ENCODE peak calls at places on chromosomes 5 and 9, in ten cellular contexts. One of them, this sample, is unnamed. For H3K4me1, the result is how much of the 10 kb centered on the place peaks cover.

GRCh38 chr5:147483197-147483790 is 26.6 kb downstream of the DPYSL3 start:
- DNase-seq in neural progenitor cell: no peak
- DNase-seq in pancreas: no peak
- DNase-seq in A549: no peak
- DNase-seq in lower lobe of right lung: no peak
- DNase-seq in A673: no peak
- DNase-seq in cardiac muscle cell: no peak
- DNase-seq in mammary epithelial cell: no peak
- DNase-seq in ascending aorta: no peak
- DNase-seq in body of pancreas: no peak
- DNase-seq in this sample: no peak

GRCh38 chr9:74935008-74935407 is 17.7 kb downstream of the C9orf40 start:
- DNase-seq in cardiac muscle cell: no peak
- DNase-seq in pancreas: no peak
- DNase-seq in ascending aorta: no peak
- DNase-seq in neural progenitor cell: no peak
- DNase-seq in body of pancreas: no peak
- DNase-seq in lower lobe of right lung: no peak
- DNase-seq in A673: no peak
- DNase-seq in A549: no peak
- DNase-seq in mammary epithelial cell: peak
- DNase-seq in this sample: no peak

GRCh38 chr5:141476132-141476909 is 555 bp downstream of the PCDHGC3 start:
- DNase-seq in ascending aorta: no peak
- DNase-seq in neural progenitor cell: peak
- DNase-seq in lower lobe of right lung: peak
- DNase-seq in A673: peak
- DNase-seq in A549: peak
- DNase-seq in mammary epithelial cell: peak
- DNase-seq in body of pancreas: peak
- DNase-seq in pancreas: peak
- DNase-seq in cardiac muscle cell: peak
- DNase-seq in this sample: peak

GRCh38 chr5:172450861-172451695 is 3.2 kb downstream of the SH3PXD2B start:
- DNase-seq in pancreas: no peak
- DNase-seq in lower lobe of right lung: no peak
- DNase-seq in mammary epithelial cell: no peak
- DNase-seq in cardiac muscle cell: peak
- DNase-seq in ascending aorta: no peak
- DNase-seq in A549: peak
- DNase-seq in body of pancreas: no peak
- DNase-seq in A673: peak
- DNase-seq in neural progenitor cell: peak
- DNase-seq in this sample: no peak

GRCh38 chr5:131974956-131975726 is 29.7 kb upstream of the MEIKIN start:
- DNase-seq in neural progenitor cell: no peak
- DNase-seq in lower lobe of right lung: no peak
- DNase-seq in cardiac muscle cell: no peak
- DNase-seq in mammary epithelial cell: no peak
- DNase-seq in body of pancreas: no peak
- DNase-seq in A549: no peak
- DNase-seq in ascending aorta: no peak
- DNase-seq in A673: no peak
- DNase-seq in pancreas: no peak
- DNase-seq in this sample: no peak

GRCh38 chr5:178234753-178235599 is 2.4 kb upstream of the PHYKPL start:
- DNase-seq in lower lobe of right lung: peak
- DNase-seq in cardiac muscle cell: peak
- DNase-seq in mammary epithelial cell: peak
- DNase-seq in A549: peak
- DNase-seq in ascending aorta: no peak
- DNase-seq in A673: peak
- DNase-seq in neural progenitor cell: peak
- DNase-seq in pancreas: peak
- DNase-seq in body of pancreas: peak
- DNase-seq in this sample: peak

GRCh38 chr9:70601000-70601929 is 186.8 kb upstream of the KLF9 start:
- DNase-seq in A549: no peak
- DNase-seq in lower lobe of right lung: peak
- DNase-seq in pancreas: peak
- DNase-seq in neural progenitor cell: no peak
- DNase-seq in body of pancreas: peak
- DNase-seq in cardiac muscle cell: peak
- DNase-seq in A673: peak
- DNase-seq in mammary epithelial cell: peak
- DNase-seq in ascending aorta: peak
- DNase-seq in this sample: peak

GRCh38 chr9:137300607-137301085 is 1.4 kb downstream of the NRARP start:
- DNase-seq in lower lobe of right lung: no peak
- DNase-seq in A673: peak
- DNase-seq in A549: no peak
- DNase-seq in pancreas: peak
- DNase-seq in cardiac muscle cell: peak
- DNase-seq in body of pancreas: peak
- DNase-seq in mammary epithelial cell: no peak
- DNase-seq in ascending aorta: no peak
- DNase-seq in neural progenitor cell: peak
- DNase-seq in this sample: no peak

GRCh38 chr5:180114304-180115003 is 42.9 kb upstream of the RNF130 start:
- DNase-seq in cardiac muscle cell: no peak
- DNase-seq in lower lobe of right lung: no peak
- DNase-seq in A673: no peak
- DNase-seq in body of pancreas: no peak
- DNase-seq in A549: no peak
- DNase-seq in neural progenitor cell: no peak
- DNase-seq in ascending aorta: no peak
- DNase-seq in mammary epithelial cell: no peak
- DNase-seq in pancreas: no peak
- DNase-seq in this sample: no peak

GRCh38 chr5:73663860-73664240 is 37.9 kb downstream of the ARHGEF28 start:
- DNase-seq in body of pancreas: peak
- DNase-seq in mammary epithelial cell: no peak
- DNase-seq in ascending aorta: no peak
- DNase-seq in neural progenitor cell: no peak
- DNase-seq in cardiac muscle cell: no peak
- DNase-seq in pancreas: no peak
- DNase-seq in A549: no peak
- DNase-seq in A673: no peak
- DNase-seq in lower lobe of right lung: no peak
- DNase-seq in this sample: no peak

GRCh38 chr9:91420471-91421021 is 3.1 kb downstream of the NFIL3 start:
- DNase-seq in A549: no peak
- DNase-seq in mammary epithelial cell: no peak
- DNase-seq in A673: no peak
- DNase-seq in lower lobe of right lung: no peak
- DNase-seq in ascending aorta: no peak
- DNase-seq in body of pancreas: no peak
- DNase-seq in pancreas: no peak
- DNase-seq in neural progenitor cell: no peak
- DNase-seq in cardiac muscle cell: no peak
- DNase-seq in this sample: no peak

GRCh38 chr5:163506726-163507125 is 1.3 kb downstream of the MAT2B start:
- DNase-seq in pancreas: no peak
- DNase-seq in neural progenitor cell: no peak
- DNase-seq in A673: no peak
- DNase-seq in ascending aorta: no peak
- DNase-seq in mammary epithelial cell: peak
- DNase-seq in lower lobe of right lung: no peak
- DNase-seq in body of pancreas: no peak
- DNase-seq in cardiac muscle cell: no peak
- DNase-seq in A549: no peak
- DNase-seq in this sample: no peak

GRCh38 chr5:163505049-163505474 is 357 bp upstream of the MAT2B start:
- DNase-seq in pancreas: no peak
- DNase-seq in A549: no peak
- DNase-seq in body of pancreas: no peak
- DNase-seq in lower lobe of right lung: no peak
- DNase-seq in A673: no peak
- DNase-seq in neural progenitor cell: no peak
- DNase-seq in ascending aorta: no peak
- DNase-seq in mammary epithelial cell: no peak
- DNase-seq in cardiac muscle cell: no peak
- DNase-seq in this sample: no peak

GRCh38 chr5:163505475-163506457 is at the start of gene MAT2B:
- DNase-seq in A549: peak
- DNase-seq in body of pancreas: peak
- DNase-seq in mammary epithelial cell: peak
- DNase-seq in cardiac muscle cell: peak
- DNase-seq in A673: peak
- DNase-seq in pancreas: peak
- DNase-seq in ascending aorta: peak
- DNase-seq in neural progenitor cell: peak
- DNase-seq in lower lobe of right lung: peak
- DNase-seq in this sample: peak

GRCh38 chr5:163504091-163504931 is 1.1 kb upstream of the MAT2B start:
- DNase-seq in neural progenitor cell: peak
- DNase-seq in body of pancreas: peak
- DNase-seq in cardiac muscle cell: peak
- DNase-seq in ascending aorta: no peak
- DNase-seq in A549: no peak
- DNase-seq in A673: peak
- DNase-seq in mammary epithelial cell: peak
- DNase-seq in pancreas: no peak
- DNase-seq in lower lobe of right lung: peak
- DNase-seq in this sample: peak

GRCh38 chr5:163503106-163504090 is 2.0 kb upstream of the MAT2B start:
- DNase-seq in A549: peak
- DNase-seq in neural progenitor cell: peak
- DNase-seq in ascending aorta: no peak
- DNase-seq in A673: peak
- DNase-seq in mammary epithelial cell: peak
- DNase-seq in lower lobe of right lung: peak
- DNase-seq in cardiac muscle cell: peak
- DNase-seq in body of pancreas: peak
- DNase-seq in pancreas: peak
- DNase-seq in this sample: peak
- TF ChIP-seq CTCF in A549: peak
- TF ChIP-seq CTCF in neural progenitor cell: peak
- TF ChIP-seq CTCF in ascending aorta: peak
- TF ChIP-seq CTCF in A673: peak
- TF ChIP-seq CTCF in mammary epithelial cell: peak
- TF ChIP-seq CTCF in lower lobe of right lung: peak
- TF ChIP-seq CTCF in cardiac muscle cell: peak
- TF ChIP-seq CTCF in body of pancreas: no peak
- TF ChIP-seq CTCF in pancreas: no peak
- TF ChIP-seq CTCF in this sample: peak

GRCh38 chr5:78642701-78643100 is 5.9 kb downstream of the LHFPL2 start:
- DNase-seq in mammary epithelial cell: no peak
- DNase-seq in neural progenitor cell: no peak
- DNase-seq in cardiac muscle cell: no peak
- DNase-seq in pancreas: no peak
- DNase-seq in body of pancreas: no peak
- DNase-seq in ascending aorta: no peak
- DNase-seq in lower lobe of right lung: no peak
- DNase-seq in A673: no peak
- DNase-seq in A549: no peak
- DNase-seq in this sample: no peak

GRCh38 chr5:78644741-78645300 is 3.8 kb downstream of the LHFPL2 start:
- DNase-seq in ascending aorta: no peak
- DNase-seq in neural progenitor cell: no peak
- DNase-seq in lower lobe of right lung: no peak
- DNase-seq in mammary epithelial cell: no peak
- DNase-seq in A549: no peak
- DNase-seq in cardiac muscle cell: no peak
- DNase-seq in body of pancreas: no peak
- DNase-seq in pancreas: no peak
- DNase-seq in A673: no peak
- DNase-seq in this sample: no peak

GRCh38 chr5:78647411-78647818 is 1.2 kb downstream of the LHFPL2 start:
- DNase-seq in neural progenitor cell: peak
- DNase-seq in A673: peak
- DNase-seq in ascending aorta: no peak
- DNase-seq in A549: peak
- DNase-seq in cardiac muscle cell: peak
- DNase-seq in mammary epithelial cell: peak
- DNase-seq in lower lobe of right lung: no peak
- DNase-seq in pancreas: peak
- DNase-seq in body of pancreas: peak
- DNase-seq in this sample: no peak

GRCh38 chr5:78641060-78641474 is 7.5 kb downstream of the LHFPL2 start:
- DNase-seq in A673: no peak
- DNase-seq in lower lobe of right lung: no peak
- DNase-seq in ascending aorta: no peak
- DNase-seq in pancreas: no peak
- DNase-seq in cardiac muscle cell: no peak
- DNase-seq in neural progenitor cell: no peak
- DNase-seq in body of pancreas: no peak
- DNase-seq in mammary epithelial cell: no peak
- DNase-seq in A549: no peak
- DNase-seq in this sample: no peak

GRCh38 chr5:78644129-78644528 is 4.4 kb downstream of the LHFPL2 start:
- DNase-seq in body of pancreas: no peak
- DNase-seq in mammary epithelial cell: no peak
- DNase-seq in lower lobe of right lung: no peak
- DNase-seq in neural progenitor cell: no peak
- DNase-seq in A549: no peak
- DNase-seq in cardiac muscle cell: no peak
- DNase-seq in ascending aorta: no peak
- DNase-seq in pancreas: no peak
- DNase-seq in A673: no peak
- DNase-seq in this sample: no peak
- H3K27ac ChIP-seq in body of pancreas: no peak
- H3K27ac ChIP-seq in mammary epithelial cell: no peak
- H3K27ac ChIP-seq in lower lobe of right lung: no peak
- H3K27ac ChIP-seq in neural progenitor cell: no peak
- H3K27ac ChIP-seq in A549: no peak
- H3K27ac ChIP-seq in cardiac muscle cell: peak
- H3K27ac ChIP-seq in ascending aorta: no peak
- H3K27ac ChIP-seq in pancreas: no peak
- H3K27ac ChIP-seq in A673: no peak
- H3K27ac ChIP-seq in this sample: no peak

GRCh38 chr5:152305525-152305924 is 99.6 kb downstream of the NMUR2 start:
- DNase-seq in A673: no peak
- DNase-seq in A549: no peak
- DNase-seq in pancreas: no peak
- DNase-seq in body of pancreas: no peak
- DNase-seq in ascending aorta: no peak
- DNase-seq in neural progenitor cell: peak
- DNase-seq in cardiac muscle cell: no peak
- DNase-seq in mammary epithelial cell: no peak
- DNase-seq in lower lobe of right lung: no peak
- DNase-seq in this sample: no peak
- H3K4me1 ChIP-seq in A673: under half
- H3K4me1 ChIP-seq in A549: under half
- H3K4me1 ChIP-seq in pancreas: under half
- H3K4me1 ChIP-seq in body of pancreas: under half
- H3K4me1 ChIP-seq in ascending aorta: under half
- H3K4me1 ChIP-seq in neural progenitor cell: under half
- H3K4me1 ChIP-seq in cardiac muscle cell: under half
- H3K4me1 ChIP-seq in mammary epithelial cell: under half
- H3K4me1 ChIP-seq in lower lobe of right lung: under half
- H3K4me1 ChIP-seq in this sample: under half

DNA sequence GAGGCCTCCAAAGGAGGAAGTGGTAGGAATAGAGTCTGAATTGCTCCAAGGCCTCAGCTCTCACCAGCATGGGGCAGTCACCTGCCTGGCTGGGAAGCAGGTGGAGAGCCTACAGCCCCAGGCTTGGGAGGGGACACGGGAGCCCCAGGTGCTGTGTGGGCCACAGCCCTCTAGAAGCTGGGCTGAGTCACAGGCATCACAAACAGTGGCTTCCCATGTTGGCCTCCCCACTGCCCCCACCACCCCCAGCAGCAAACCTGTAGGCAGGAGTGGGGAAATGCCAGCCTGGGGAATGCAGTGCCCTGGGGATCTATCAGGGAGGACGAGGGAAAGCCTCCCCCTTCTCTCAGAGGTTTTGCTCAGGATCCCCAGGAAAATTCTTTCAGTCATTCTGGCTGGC is 309.6 kb downstream of the SLIT3 start:
- DNase-seq in A673: no peak
- DNase-seq in cardiac muscle cell: no peak
- DNase-seq in mammary epithelial cell: peak
- DNase-seq in neural progenitor cell: no peak
- DNase-seq in body of pancreas: no peak
- DNase-seq in A549: no peak
- DNase-seq in lower lobe of right lung: no peak
- DNase-seq in ascending aorta: no peak
- DNase-seq in pancreas: no peak
- DNase-seq in this sample: no peak
- TF ChIP-seq CTCF in A673: no peak
- TF ChIP-seq CTCF in cardiac muscle cell: no peak
- TF ChIP-seq CTCF in mammary epithelial cell: no peak
- TF ChIP-seq CTCF in neural progenitor cell: no peak
- TF ChIP-seq CTCF in body of pancreas: no peak
- TF ChIP-seq CTCF in A549: no peak
- TF ChIP-seq CTCF in lower lobe of right lung: no peak
- TF ChIP-seq CTCF in ascending aorta: no peak
- TF ChIP-seq CTCF in pancreas: no peak
- TF ChIP-seq CTCF in this sample: no peak